ENCODE peak calls at places on chromosomes 7 and 10, in four cellular contexts. One of them, this sample, is unnamed.

GRCh38 chr10:122577311-122577885 is 16.8 kb downstream of the DMBT1 start:
- DNase-seq in Panc1: no peak
- DNase-seq in K562: no peak
- DNase-seq in HepG2: no peak
- DNase-seq in this sample: no peak

GRCh38 chr7:158083526-158084310 is 503.9 kb downstream of the PTPRN2 start:
- DNase-seq in Panc1: no peak
- DNase-seq in HepG2: no peak
- DNase-seq in K562: no peak
- DNase-seq in this sample: no peak

GRCh38 chr7:16945372-16945771 is 63.6 kb upstream of the AGR3 start:
- DNase-seq in HepG2: no peak
- DNase-seq in K562: no peak
- DNase-seq in Panc1: no peak
- DNase-seq in this sample: no peak

GRCh38 chr10:98446656-98447221 is at the start of gene HPS1:
- DNase-seq in Panc1: no peak
- DNase-seq in HepG2: peak; percentile 27
- DNase-seq in K562: peak; percentile 91
- DNase-seq in this sample: no peak

GRCh38 chr10:15719062-15719898 is 442 bp downstream of the ITGA8 start:
- DNase-seq in Panc1: no peak
- DNase-seq in K562: no peak
- DNase-seq in HepG2: no peak
- DNase-seq in this sample: no peak

GRCh38 chr7:17781491-17782215 is 158.6 kb downstream of the SNX13 start:
- DNase-seq in Panc1: no peak
- DNase-seq in HepG2: no peak
- DNase-seq in K562: no peak
- DNase-seq in this sample: peak; percentile 12

GRCh38 chr10:91462423-91462822 is 52.3 kb downstream of the HECTD2 start:
- DNase-seq in Panc1: no peak
- DNase-seq in HepG2: no peak
- DNase-seq in K562: no peak
- DNase-seq in this sample: no peak

GRCh38 chr7:151432658-151433521 is 7.1 kb downstream of the CRYGN start:
- DNase-seq in Panc1: no peak
- DNase-seq in K562: no peak
- DNase-seq in HepG2: no peak
- DNase-seq in this sample: no peak

GRCh38 chr10:97882142-97883091 is 32.8 kb downstream of the GOLGA7B start:
- DNase-seq in Panc1: peak; percentile 69
- DNase-seq in K562: no peak
- DNase-seq in HepG2: no peak
- DNase-seq in this sample: peak; percentile 90

GRCh38 chr7:129688503-129689222 is 77.1 kb downstream of the NRF1 start:
- DNase-seq in HepG2: no peak
- DNase-seq in K562: no peak
- DNase-seq in Panc1: no peak
- DNase-seq in this sample: no peak

GRCh38 chr7:16034353-16034752 is 347.9 kb upstream of the MEOX2 start:
- DNase-seq in Panc1: no peak
- DNase-seq in K562: no peak
- DNase-seq in HepG2: no peak
- DNase-seq in this sample: no peak

GRCh38 chr10:114408968-114409444 is 4.7 kb upstream of the AFAP1L2 start:
- DNase-seq in HepG2: no peak
- DNase-seq in K562: no peak
- DNase-seq in Panc1: no peak
- DNase-seq in this sample: no peak

GRCh38 chr7:80833289-80834104 is 85.4 kb downstream of the SEMA3C start:
- DNase-seq in Panc1: no peak
- DNase-seq in HepG2: no peak
- DNase-seq in K562: no peak
- DNase-seq in this sample: no peak

GRCh38 chr10:79434816-79435215 is 10.6 kb downstream of the ZCCHC24 start:
- DNase-seq in Panc1: no peak
- DNase-seq in HepG2: no peak
- DNase-seq in K562: peak; percentile 55
- DNase-seq in this sample: no peak

GRCh38 chr10:19874791-19875190 is 58.6 kb downstream of the PLXDC2 start:
- DNase-seq in K562: no peak
- DNase-seq in HepG2: no peak
- DNase-seq in Panc1: no peak
- DNase-seq in this sample: no peak

GRCh38 chr7:148720472-148720871 is 21.8 kb downstream of the CUL1 start:
- DNase-seq in HepG2: no peak
- DNase-seq in K562: no peak
- DNase-seq in Panc1: no peak
- DNase-seq in this sample: no peak

GRCh38 chr10:128210215-128211063 is 84.2 kb upstream of the MKI67 start:
- DNase-seq in HepG2: peak; percentile 34
- DNase-seq in Panc1: no peak
- DNase-seq in K562: peak; percentile 81
- DNase-seq in this sample: peak; percentile 32

GRCh38 chr7:93036807-93037206 is 81.0 kb downstream of the SAMD9 start:
- DNase-seq in Panc1: no peak
- DNase-seq in K562: no peak
- DNase-seq in HepG2: no peak
- DNase-seq in this sample: no peak

GRCh38 chr10:31721166-31721565 is 207.5 kb downstream of the ARHGAP12 start:
- DNase-seq in HepG2: no peak
- DNase-seq in Panc1: no peak
- DNase-seq in K562: no peak
- DNase-seq in this sample: no peak

GRCh38 chr7:63037242-63037641 is 961.4 kb upstream of the ZNF722 start:
- DNase-seq in K562: no peak
- DNase-seq in HepG2: no peak
- DNase-seq in Panc1: no peak
- DNase-seq in this sample: no peak

DNA sequence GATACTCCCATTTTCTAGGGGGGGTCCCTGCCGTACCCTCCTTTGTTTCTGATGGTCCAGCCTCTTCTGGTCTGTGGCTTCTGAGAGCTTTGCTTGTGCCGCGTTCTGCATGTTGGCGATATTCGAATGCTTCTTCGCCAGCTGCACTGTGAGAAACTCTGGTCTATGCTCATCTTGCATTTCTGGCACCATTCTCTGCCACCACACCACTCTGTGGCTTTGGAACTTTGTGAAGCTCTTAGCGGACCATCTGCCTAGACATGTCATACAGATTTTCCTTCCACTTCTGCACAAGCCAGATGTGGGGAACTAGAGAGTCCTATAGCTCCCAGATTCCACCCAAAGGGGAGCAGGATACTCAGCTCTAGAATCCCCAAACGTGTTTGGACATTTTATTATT is 197.3 kb downstream of the REEP3 start:
- DNase-seq in HepG2: no peak
- DNase-seq in Panc1: no peak
- DNase-seq in K562: no peak
- DNase-seq in this sample: no peak
- TF ChIP-seq TCF7L2 in HepG2: no peak
- TF ChIP-seq TCF7L2 in Panc1: no peak
- TF ChIP-seq TCF7L2 in K562: no peak
- TF ChIP-seq TCF7L2 in this sample: no peak

DNA sequence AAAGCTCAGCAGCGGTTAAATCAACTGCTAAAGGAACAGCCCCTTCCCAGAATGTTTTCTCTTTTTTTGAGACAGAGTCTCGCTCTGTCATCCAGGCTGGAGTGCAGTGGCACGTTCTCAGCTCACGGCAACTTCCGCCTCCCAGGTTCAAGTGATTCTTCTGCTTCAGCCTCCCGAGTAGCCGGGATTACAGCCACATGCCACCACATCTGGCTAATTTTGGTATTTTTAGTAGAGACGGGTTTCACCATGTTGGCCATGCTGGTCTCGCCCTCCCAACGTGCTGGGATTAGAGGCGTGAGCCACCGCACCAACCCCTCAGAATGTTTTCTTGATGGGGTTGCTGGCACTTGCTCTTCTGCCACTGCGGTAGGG is 59.8 kb upstream of the IL6 start:
- DNase-seq in K562: no peak
- DNase-seq in HepG2: no peak
- DNase-seq in Panc1: no peak
- DNase-seq in this sample: no peak
- H3K4me1 ChIP-seq in K562: peaks cover 20% of the 10 kb centered on the region
- H3K4me1 ChIP-seq in HepG2: peaks cover 4% of the 10 kb centered on the region
- H3K4me1 ChIP-seq in Panc1: peaks cover 3% of the 10 kb centered on the region
- H3K4me1 ChIP-seq in this sample: peaks cover 26% of the 10 kb centered on the region

DNA sequence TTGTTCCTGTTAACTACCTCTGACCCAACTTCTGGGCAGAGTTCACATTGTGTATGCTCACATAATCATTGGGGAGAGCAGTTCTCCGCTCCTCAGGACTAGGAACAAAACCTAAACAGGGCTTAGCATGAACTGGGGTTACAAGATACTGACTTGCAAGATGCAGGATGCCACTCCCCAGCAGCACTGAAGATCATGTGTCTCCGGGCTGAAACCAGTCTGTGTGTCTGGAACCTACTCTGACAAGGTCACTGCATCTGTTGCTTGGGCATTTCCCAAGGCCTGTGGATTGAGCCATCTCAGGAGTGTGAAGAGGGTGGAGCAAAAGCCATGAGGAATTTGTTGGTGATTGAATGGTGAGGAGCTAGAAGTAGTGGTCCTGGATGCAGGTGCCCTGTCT is 258.1 kb upstream of the IGFBP3 start:
- DNase-seq in K562: no peak
- DNase-seq in HepG2: no peak
- DNase-seq in Panc1: no peak
- DNase-seq in this sample: no peak
- TF ChIP-seq TCF7L2 in K562: no peak
- TF ChIP-seq TCF7L2 in HepG2: no peak
- TF ChIP-seq TCF7L2 in Panc1: no peak
- TF ChIP-seq TCF7L2 in this sample: no peak

GRCh38 chr10:62021978-62022802 is 120.7 kb downstream of the ARID5B start:
- DNase-seq in HepG2: no peak
- DNase-seq in K562: no peak
- DNase-seq in Panc1: no peak
- DNase-seq in this sample: no peak

GRCh38 chr10:62019013-62019684 is 117.7 kb downstream of the ARID5B start:
- DNase-seq in HepG2: no peak
- DNase-seq in K562: no peak
- DNase-seq in Panc1: no peak
- DNase-seq in this sample: no peak

GRCh38 chr10:62021116-62021515 is 119.6 kb downstream of the ARID5B start:
- DNase-seq in K562: no peak
- DNase-seq in HepG2: no peak
- DNase-seq in Panc1: no peak
- DNase-seq in this sample: no peak

GRCh38 chr10:62019685-62020361 is 118.3 kb downstream of the ARID5B start:
- DNase-seq in Panc1: no peak
- DNase-seq in HepG2: no peak
- DNase-seq in K562: no peak
- DNase-seq in this sample: no peak

GRCh38 chr10:62020362-62020730 is 118.8 kb downstream of the ARID5B start:
- DNase-seq in HepG2: no peak
- DNase-seq in K562: no peak
- DNase-seq in Panc1: no peak
- DNase-seq in this sample: no peak
- H3K4me1 ChIP-seq in HepG2: peaks cover 42% of the 10 kb centered on the region
- H3K4me1 ChIP-seq in K562: no peaks in the 10 kb centered on the region
- H3K4me1 ChIP-seq in Panc1: peaks cover 62% of the 10 kb centered on the region
- H3K4me1 ChIP-seq in this sample: no peaks in the 10 kb centered on the region

GRCh38 chr7:2499181-2499580 is 20.4 kb upstream of the LFNG start:
- DNase-seq in Panc1: no peak
- DNase-seq in K562: no peak
- DNase-seq in HepG2: no peak
- DNase-seq in this sample: no peak
- TF ChIP-seq TCF7L2 in Panc1: no peak
- TF ChIP-seq TCF7L2 in K562: no peak
- TF ChIP-seq TCF7L2 in HepG2: no peak
- TF ChIP-seq TCF7L2 in this sample: no peak

GRCh38 chr7:26157520-26158105 is 5.6 kb downstream of the NFE2L3 start:
- DNase-seq in K562: no peak
- DNase-seq in HepG2: no peak
- DNase-seq in Panc1: no peak
- DNase-seq in this sample: no peak
- H3K4me1 ChIP-seq in K562: peaks cover 18% of the 10 kb centered on the region
- H3K4me1 ChIP-seq in HepG2: peaks cover 70% of the 10 kb centered on the region
- H3K4me1 ChIP-seq in Panc1: peaks cover 59% of the 10 kb centered on the region
- H3K4me1 ChIP-seq in this sample: peaks cover 58% of the 10 kb centered on the region

GRCh38 chr10:26960308-26960707 is 99.5 kb upstream of the ABI1 start:
- DNase-seq in HepG2: no peak
- DNase-seq in K562: no peak
- DNase-seq in Panc1: no peak
- DNase-seq in this sample: no peak
- TF ChIP-seq TCF7L2 in HepG2: no peak
- TF ChIP-seq TCF7L2 in K562: no peak
- TF ChIP-seq TCF7L2 in Panc1: no peak
- TF ChIP-seq TCF7L2 in this sample: no peak

DNA sequence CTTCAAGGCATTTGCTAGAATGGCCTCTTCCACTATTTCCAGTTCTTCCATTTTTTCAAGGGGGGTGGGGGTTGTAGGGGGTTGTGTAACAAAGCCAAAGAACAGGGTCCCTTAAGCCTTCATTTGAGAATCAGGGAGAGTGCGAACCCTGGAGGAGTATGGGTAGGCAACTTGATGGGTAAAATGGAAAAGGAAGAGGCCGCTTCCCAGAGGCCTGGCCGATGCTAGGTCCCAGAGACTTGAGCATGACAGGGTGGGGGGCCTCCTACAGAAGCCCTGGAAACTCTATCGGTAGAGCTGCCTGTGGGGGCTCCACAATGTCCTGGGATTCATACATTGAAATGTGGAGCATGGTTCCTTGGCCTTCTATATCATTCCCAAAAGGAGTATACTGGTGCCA is 9.1 kb upstream of the HOXA13 start:
- DNase-seq in Panc1: no peak
- DNase-seq in K562: no peak
- DNase-seq in HepG2: no peak
- DNase-seq in this sample: no peak
- H3K4me1 ChIP-seq in Panc1: peaks cover 6% of the 10 kb centered on the region
- H3K4me1 ChIP-seq in K562: peaks cover 20% of the 10 kb centered on the region
- H3K4me1 ChIP-seq in HepG2: peaks cover 15% of the 10 kb centered on the region
- H3K4me1 ChIP-seq in this sample: peaks cover 14% of the 10 kb centered on the region

DNA sequence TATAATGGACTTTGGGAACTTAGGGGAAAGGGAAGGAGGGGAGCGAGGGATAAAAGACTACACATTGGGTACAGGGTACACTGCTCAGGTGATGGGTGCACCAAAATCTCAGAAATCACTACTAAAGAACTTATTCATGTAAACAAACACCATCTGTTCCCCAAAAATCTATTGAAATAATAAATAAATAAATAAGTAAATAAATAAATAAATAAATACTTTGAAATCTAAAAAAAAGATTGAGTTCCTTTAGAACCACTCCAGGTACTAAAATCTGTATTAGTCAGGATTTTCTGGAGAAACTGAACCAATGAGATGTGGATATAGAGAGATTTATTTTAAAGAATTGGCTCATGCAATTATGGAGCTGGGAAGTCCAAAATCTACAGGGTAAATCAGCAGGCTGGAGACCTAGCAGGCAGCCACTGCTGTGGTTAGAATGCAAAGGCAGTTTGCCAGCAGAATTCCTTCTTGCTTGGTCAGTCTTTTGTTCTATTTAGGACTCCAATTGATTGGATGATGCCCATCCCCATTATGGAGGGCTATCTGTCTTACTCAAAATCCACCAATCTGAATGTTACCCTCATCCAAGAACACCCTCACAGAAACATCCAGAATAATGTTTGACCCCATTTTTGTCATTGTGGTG is 8.9 kb downstream of the IGFBP1 start:
- DNase-seq in HepG2: no peak
- DNase-seq in K562: no peak
- DNase-seq in Panc1: no peak
- DNase-seq in this sample: no peak
- TF ChIP-seq TCF7L2 in HepG2: no peak
- TF ChIP-seq TCF7L2 in K562: no peak
- TF ChIP-seq TCF7L2 in Panc1: no peak
- TF ChIP-seq TCF7L2 in this sample: no peak

This sample was measured in HCT116.